ENCODE peak calls at places on chromosome 5, in seven cellular contexts. A is HEK293T, J is HCT116, Z is K562, S is H1, F is HepG2, B is GM12878. I is an unnamed sample.

GRCh38 chr5:1003296-1003937 is 5.2 kb upstream of the NKD2 start:
- DNase-seq in S (no peak), B (no peak), F (no peak), Z (no peak), J (peak), A (no peak), I (peak)

GRCh38 chr5:132060501-132061161 is at the start of gene IL3:
- DNase-seq in S (no peak), F (no peak), A (no peak), Z (no peak), J (no peak), B (no peak), I (no peak)

GRCh38 chr5:122129332-122129731 is at the start of gene ZNF474:
- DNase-seq in S (peak), F (no peak), B (no peak), Z (peak), A (peak), J (peak), I (peak)

GRCh38 chr5:59838067-59838466 is 55.5 kb downstream of the PDE4D start:
- DNase-seq in Z (no peak), J (no peak), B (no peak), F (no peak), S (no peak), A (no peak), I (no peak)

GRCh38 chr5:74765201-74765600 is 1.7 kb downstream of the GFM2 start:
- DNase-seq in F (peak), J (no peak), B (no peak), S (no peak), Z (no peak), A (peak), I (no peak)

GRCh38 chr5:65050826-65051498 is 282.2 kb downstream of the CWC27 start:
- DNase-seq in Z (no peak), S (no peak), J (no peak), B (no peak), A (no peak), F (no peak), I (no peak)

GRCh38 chr5:128920345-128921215 is 44.7 kb upstream of the SLC27A6 start:
- DNase-seq in S (no peak), A (no peak), Z (no peak), F (no peak), B (no peak), J (peak), I (no peak)

GRCh38 chr5:45454114-45454513 is 242.1 kb downstream of the HCN1 start:
- DNase-seq in J (peak), A (peak), S (no peak), Z (no peak), F (no peak), B (no peak), I (peak)

GRCh38 chr5:158054388-158055092 is 195.6 kb upstream of the CLINT1 start:
- DNase-seq in B (no peak), S (no peak), F (no peak), A (peak), J (no peak), Z (no peak), I (no peak)

GRCh38 chr5:133824661-133825254 is 143.7 kb downstream of the C5orf15 start:
- DNase-seq in J (no peak), F (no peak), Z (no peak), S (no peak), B (peak), A (no peak), I (no peak)

GRCh38 chr5:118529361-118530154 is 458.8 kb downstream of the DTWD2 start:
- DNase-seq in B (no peak), F (no peak), Z (no peak), S (no peak), A (no peak), J (no peak), I (no peak)

GRCh38 chr5:172906436-172906835 is 52.8 kb upstream of the RPL26L1 start:
- DNase-seq in J (no peak), Z (no peak), S (no peak), A (no peak), F (no peak), B (peak), I (no peak)

GRCh38 chr5:60687927-60688720 is 11.8 kb downstream of the DEPDC1B start:
- DNase-seq in B (no peak), S (no peak), F (peak), J (no peak), A (peak), Z (peak), I (no peak)

GRCh38 chr5:125634242-125634835 is 788.9 kb upstream of the GRAMD2B start:
- DNase-seq in J (no peak), B (no peak), F (no peak), A (no peak), S (no peak), Z (no peak), I (no peak)

GRCh38 chr5:177984565-177985166 is 11.4 kb downstream of the PROP1 start:
- DNase-seq in S (no peak), B (no peak), F (no peak), Z (no peak), J (no peak), A (no peak), I (peak)

GRCh38 chr5:931570-932145 is 39.0 kb downstream of the TRIP13 start:
- DNase-seq in S (no peak), B (no peak), J (no peak), A (no peak), Z (no peak), F (no peak), I (no peak)

GRCh38 chr5:85533324-85533723 is 1084.4 kb upstream of the COX7C start:
- DNase-seq in A (no peak), F (no peak), S (no peak), Z (no peak), B (no peak), J (no peak), I (no peak)
- TF ChIP-seq SP1 in A (no peak), F (no peak), S (no peak), Z (no peak), B (no peak), J (no peak), I (no peak)

GRCh38 chr5:137735531-137736284 is at the start of gene KLHL3:
- DNase-seq in S (peak), F (peak), A (peak), Z (no peak), B (no peak), J (no peak), I (peak)
- TF ChIP-seq SP1 in S (peak), F (no peak), A (no peak), Z (no peak), B (no peak), J (no peak), I (no peak)

GRCh38 chr5:135149229-135149955 is 115.4 kb upstream of the PITX1 start:
- DNase-seq in J (no peak), B (no peak), A (no peak), F (no peak), Z (no peak), S (no peak), I (no peak)
- TF ChIP-seq SP1 in J (no peak), B (no peak), A (no peak), F (no peak), Z (no peak), S (no peak), I (no peak)

GRCh38 chr5:171157775-171158174 is 151.3 kb upstream of the TLX3 start:
- DNase-seq in B (no peak), J (no peak), A (no peak), Z (no peak), S (no peak), F (no peak), I (no peak)
- TF ChIP-seq SP1 in B (no peak), J (no peak), A (no peak), Z (no peak), S (no peak), F (no peak), I (no peak)

GRCh38 chr5:29079771-29080170 is 2041.4 kb upstream of the CDH9 start:
- DNase-seq in A (peak), S (peak), B (no peak), F (no peak), Z (no peak), J (no peak), I (peak)

GRCh38 chr5:29077451-29077850 is 2039.1 kb upstream of the CDH9 start:
- DNase-seq in Z (no peak), J (no peak), F (no peak), A (no peak), S (no peak), B (no peak), I (no peak)
- TF ChIP-seq SP1 in Z (no peak), J (no peak), F (no peak), A (no peak), S (no peak), B (no peak), I (no peak)

DNA sequence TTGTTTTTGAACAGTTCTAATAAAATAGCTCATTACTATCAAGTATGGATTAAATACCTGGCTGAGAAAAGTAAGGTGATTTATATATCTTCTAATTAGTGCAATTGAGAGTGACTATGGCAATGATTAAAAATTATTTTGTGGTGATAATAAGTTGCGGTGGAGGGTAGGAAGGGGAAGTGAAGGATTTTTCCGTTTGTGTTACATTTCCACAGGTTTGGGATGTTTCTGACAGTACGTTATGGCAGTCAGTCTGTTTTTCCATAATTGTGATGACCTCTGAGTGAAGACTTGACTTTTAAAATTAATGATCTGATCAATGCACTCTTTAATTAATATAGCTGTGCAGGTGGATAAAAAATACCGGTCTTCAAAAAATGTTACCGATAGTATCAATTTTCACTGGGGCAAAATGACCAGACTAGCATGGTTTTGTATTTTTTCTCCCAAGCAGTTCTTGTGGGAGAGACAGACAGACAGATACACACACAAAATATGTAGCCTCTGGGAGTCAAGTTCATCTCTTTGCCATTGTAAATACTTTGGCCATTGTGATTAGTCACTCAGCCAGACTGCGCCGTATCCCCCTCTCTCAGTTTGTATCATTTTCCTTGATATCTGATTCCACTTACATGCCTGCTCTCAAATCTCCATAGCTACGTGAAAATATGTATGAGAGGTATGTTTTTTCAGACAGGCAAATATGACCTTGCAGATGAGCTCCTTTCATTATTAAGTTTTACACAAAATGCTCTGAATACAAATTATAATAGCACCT is 60.3 kb downstream of the ARHGAP26 start:
- DNase-seq in F (no peak), S (no peak), Z (no peak), B (no peak), A (no peak), J (no peak), I (no peak)
- TF ChIP-seq SP1 in F (no peak), S (no peak), Z (no peak), B (no peak), A (no peak), J (no peak), I (no peak)